ENCODE peak calls at places on chromosome 22, in eight cellular contexts. I is midbrain; X is RWPE1; U is HTR-8/SVneo; V is NCI-H2029 treated with DMSO at 0.1 percent for 48 hours; P is stimulated activated CD8-positive, alpha-beta memory T cell treated with anti-CD3 and anti-CD28 coated beads, Interleukin-15, amount 100 ng/mL, for 24 hours; B is esophagus squamous epithelium; C is HFF-Myc. F is an unnamed sample.

GRCh38 chr22:36493690-36494110 is 12.3 kb upstream of the TXN2 start:
- DNase-seq in B (no peak), V (peak), C (no peak), U (no peak), P (no peak), I (peak), X (no peak), F (no peak)

GRCh38 chr22:41917906-41918791 is 3.3 kb upstream of the SHISA8 start:
- DNase-seq in V (peak), P (no peak), B (no peak), I (no peak), C (no peak), U (peak), X (peak), F (no peak)

GRCh38 chr22:37291559-37292298 is 9.4 kb downstream of the CYTH4 start:
- DNase-seq in X (no peak), U (no peak), C (no peak), B (no peak), V (no peak), I (no peak), P (no peak), F (no peak)

GRCh38 chr22:46931414-46931813 is 169.0 kb downstream of the TBC1D22A start:
- DNase-seq in U (peak), I (no peak), B (no peak), P (no peak), X (peak), C (peak), V (no peak), F (no peak)

GRCh38 chr22:40383905-40384304 is 13.5 kb downstream of the SGSM3 start:
- DNase-seq in X (no peak), B (no peak), I (no peak), C (no peak), U (no peak), V (no peak), P (no peak), F (no peak)

GRCh38 chr22:42301742-42302102 is 31.3 kb upstream of the TCF20 start:
- DNase-seq in P (no peak), U (no peak), V (no peak), B (no peak), X (no peak), I (no peak), C (no peak), F (no peak)

GRCh38 chr22:42297778-42298177 is 27.3 kb upstream of the TCF20 start:
- DNase-seq in V (no peak), U (no peak), I (no peak), C (no peak), X (no peak), B (no peak), P (no peak), F (no peak)

GRCh38 chr22:45704648-45705047 is 33.0 kb downstream of the ATXN10 start:
- DNase-seq in C (no peak), B (no peak), P (no peak), V (no peak), U (no peak), X (no peak), I (no peak), F (no peak)

GRCh38 chr22:36461665-36462474 is 19.6 kb downstream of the TXN2 start:
- DNase-seq in I (no peak), C (no peak), P (no peak), B (no peak), V (peak), U (peak), X (peak), F (peak)

GRCh38 chr22:49575703-49576081 is 252.0 kb downstream of the BRD1 start:
- DNase-seq in C (no peak), U (no peak), X (no peak), B (no peak), P (no peak), V (no peak), I (no peak), F (no peak)

GRCh38 chr22:45554040-45554406 is 51.3 kb downstream of the FBLN1 start:
- DNase-seq in B (no peak), V (no peak), X (peak), U (no peak), P (no peak), I (no peak), C (no peak), F (no peak)

F was measured in HS-27A.